ENCODE peak calls at places on chromosomes 3 and 15, in seven cellular contexts. N, X, O, W, D, H and Z are unnamed samples.

GRCh38 chr3:120678331-120678845 is 3.7 kb downstream of the HGD start:
- DNase-seq in D (no peak), N (no peak), H (no peak), X (no peak), W (peak), O (peak), Z (no peak)

GRCh38 chr3:170709046-170709445 is 123.2 kb upstream of the SLC7A14 start:
- DNase-seq in W (peak), N (no peak), H (no peak), O (peak), D (no peak), X (no peak), Z (no peak)

GRCh38 chr3:14389133-14390115 is 13.0 kb upstream of the SLC6A6 start:
- DNase-seq in D (no peak), H (no peak), O (no peak), W (peak), X (no peak), N (no peak), Z (no peak)

GRCh38 chr3:48273594-48274211 is 32.8 kb downstream of the ZNF589 start:
- DNase-seq in O (no peak), H (peak), D (peak), N (peak), W (peak), X (no peak), Z (no peak)

GRCh38 chr15:49832421-49832980 is 211.7 kb downstream of the DTWD1 start:
- DNase-seq in W (no peak), H (no peak), O (no peak), X (no peak), N (no peak), D (no peak), Z (no peak)

GRCh38 chr3:25143356-25143704 is 284.7 kb upstream of the RARB start:
- DNase-seq in X (no peak), W (no peak), H (no peak), D (no peak), N (no peak), O (no peak), Z (no peak)

GRCh38 chr3:150931710-150932109 is 26.5 kb upstream of the MINDY4B start:
- DNase-seq in O (no peak), W (no peak), H (no peak), D (no peak), N (no peak), X (no peak), Z (no peak)

GRCh38 chr3:113585720-113586119 is 53.4 kb downstream of the SIDT1 start:
- DNase-seq in W (no peak), O (no peak), N (no peak), X (no peak), D (no peak), H (no peak), Z (no peak)

GRCh38 chr15:49137861-49138260 is 17.5 kb downstream of the COPS2 start:
- DNase-seq in N (no peak), D (no peak), O (no peak), H (no peak), X (no peak), W (no peak), Z (no peak)

GRCh38 chr15:25060996-25061620 is 106.3 kb downstream of the SNRPN start:
- DNase-seq in D (no peak), W (no peak), O (no peak), X (peak), N (no peak), H (peak), Z (peak)